ENCODE peak calls at places on chromosome 21, in five cellular contexts. E, D, X, L and G are unnamed samples.

GRCh38 chr21:26961704-26962103 is 5.2 kb downstream of the ADAMTS5 start:
- DNase-seq in E (no peak), D (no peak), X (no peak), L (peak; percentile 23), G (no peak)

GRCh38 chr21:32946654-32947053 is 79.1 kb upstream of the OLIG2 start:
- DNase-seq in E (no peak), D (no peak), X (no peak), L (no peak), G (no peak)

GRCh38 chr21:33655591-33656221 is 13.4 kb downstream of the ITSN1 start:
- DNase-seq in E (no peak), D (no peak), X (no peak), L (no peak), G (no peak)

GRCh38 chr21:35840197-35840799 is 220.0 kb downstream of the SETD4 start:
- DNase-seq in E (peak; percentile 84), D (peak; percentile 57), X (peak; percentile 56), L (peak; percentile 26), G (peak; percentile 30)

GRCh38 chr21:38491536-38491935 is 6.7 kb downstream of the ERG start:
- DNase-seq in E (no peak), D (no peak), X (no peak), L (no peak), G (no peak)

GRCh38 chr21:15592271-15592860 is 137.4 kb upstream of the USP25 start:
- DNase-seq in E (no peak), D (peak; percentile 36), X (peak; percentile 16), L (no peak), G (peak; percentile 34)

GRCh38 chr21:37647781-37648180 is 268.5 kb downstream of the KCNJ6 start:
- DNase-seq in E (no peak), D (no peak), X (no peak), L (no peak), G (no peak)

GRCh38 chr21:31108969-31109368 is 70.7 kb upstream of the KRTAP19-8 start:
- DNase-seq in E (no peak), D (no peak), X (no peak), L (no peak), G (no peak)

GRCh38 chr21:37496972-37497371 is 130.4 kb downstream of the DYRK1A start:
- DNase-seq in E (no peak), D (no peak), X (no peak), L (no peak), G (no peak)

GRCh38 chr21:31459457-31459856 is 115.4 kb upstream of the TIAM1 start:
- DNase-seq in E (no peak), D (no peak), X (no peak), L (no peak), G (no peak)

GRCh38 chr21:37272897-37273296 is 5.8 kb upstream of the VPS26C start:
- DNase-seq in E (no peak), D (no peak), X (no peak), L (no peak), G (no peak)

GRCh38 chr21:25385912-25386474 is 221.3 kb downstream of the MRPL39 start:
- DNase-seq in E (no peak), D (peak; percentile 58), X (no peak), L (no peak), G (peak; percentile 14)

GRCh38 chr21:14991957-14992356 is 72.8 kb downstream of the NRIP1 start:
- DNase-seq in E (no peak), D (no peak), X (no peak), L (no peak), G (no peak)

GRCh38 chr21:32463367-32463766 is 50.9 kb downstream of the EVA1C start:
- DNase-seq in E (no peak), D (no peak), X (no peak), L (peak; percentile 47), G (no peak)

GRCh38 chr21:33998402-33998801 is 75.0 kb upstream of the MRPS6 start:
- DNase-seq in E (no peak), D (no peak), X (no peak), L (no peak), G (peak; percentile 45)

GRCh38 chr21:38561613-38562012 is 63.3 kb upstream of the ERG start:
- DNase-seq in E (no peak), D (no peak), X (no peak), L (no peak), G (no peak)

GRCh38 chr21:45997205-45997494 is 15.6 kb downstream of the COL6A1 start:
- DNase-seq in E (no peak), D (no peak), X (peak; percentile 9), L (no peak), G (no peak)

GRCh38 chr21:29196664-29197052 is 66.2 kb downstream of the MAP3K7CL start:
- DNase-seq in E (no peak), D (no peak), X (no peak), L (no peak), G (no peak)

GRCh38 chr21:46194374-46195334 is 10.4 kb upstream of the SPATC1L start:
- DNase-seq in E (peak; percentile 29), D (no peak), X (no peak), L (peak; percentile 11), G (no peak)

GRCh38 chr21:36945496-36946138 is 20.9 kb downstream of the HLCS start:
- DNase-seq in E (no peak), D (no peak), X (no peak), L (no peak), G (no peak)

GRCh38 chr21:29295066-29295650 is 3.6 kb upstream of the BACH1 start:
- DNase-seq in E (no peak), D (no peak), X (no peak), L (no peak), G (peak; percentile 80)

GRCh38 chr21:15090390-15090789 is 25.6 kb upstream of the NRIP1 start:
- DNase-seq in E (no peak), D (no peak), X (no peak), L (no peak), G (no peak)

GRCh38 chr21:16592399-16592798 is 862.6 kb downstream of the USP25 start:
- DNase-seq in E (no peak), D (no peak), X (no peak), L (no peak), G (no peak)

GRCh38 chr21:33546076-33546475 is 3.2 kb downstream of the SON start:
- DNase-seq in E (no peak), D (no peak), X (no peak), L (no peak), G (no peak)

GRCh38 chr21:33169360-33169759 is 60.4 kb upstream of the IFNAR2 start:
- DNase-seq in E (no peak), D (no peak), X (no peak), L (no peak), G (no peak)

GRCh38 chr21:26124896-26125295 is 45.7 kb downstream of the APP start:
- DNase-seq in E (no peak), D (no peak), X (no peak), L (no peak), G (no peak)

GRCh38 chr21:14453964-14454641 is 71.2 kb upstream of the HSPA13 start:
- DNase-seq in E (no peak), D (no peak), X (no peak), L (no peak), G (no peak)

GRCh38 chr21:42395910-42396625 is at the start of gene TMPRSS3:
- DNase-seq in E (no peak), D (no peak), X (no peak), L (no peak), G (no peak)

GRCh38 chr21:42397291-42398129 is 1.7 kb upstream of the TMPRSS3 start:
- DNase-seq in E (no peak), D (no peak), X (no peak), L (no peak), G (no peak)

GRCh38 chr21:42400525-42400924 is 3.2 kb upstream of the UBASH3A start:
- DNase-seq in E (no peak), D (no peak), X (no peak), L (no peak), G (no peak)

GRCh38 chr21:42398130-42398394 is 2.2 kb upstream of the TMPRSS3 start:
- DNase-seq in E (no peak), D (no peak), X (no peak), L (no peak), G (peak; percentile 29)

GRCh38 chr21:42398414-42399030 is 2.7 kb upstream of the TMPRSS3 start:
- DNase-seq in E (no peak), D (no peak), X (no peak), L (no peak), G (no peak)
- H3K27ac ChIP-seq in E (peak overlapping the region; percentile 14), D (no peak overlapping the region), X (no peak overlapping the region), L (no peak overlapping the region), G (peak overlapping the region; percentile 46)

GRCh38 chr21:9758888-9759287 is 762.5 kb upstream of the TPTE start:
- DNase-seq in E (no peak), D (no peak), X (peak; percentile 18), L (no peak), G (no peak)
- H3K9me3 ChIP-seq in E (no peaks in the 10 kb centered on the region), D (peaks cover 38% of the 10 kb centered on the region), X (no peaks in the 10 kb centered on the region), L (no peaks in the 10 kb centered on the region), G (peaks cover 5% of the 10 kb centered on the region)

GRCh38 chr21:42153046-42153685 is 65.8 kb upstream of the ABCG1 start:
- DNase-seq in E (peak; percentile 43), D (no peak), X (no peak), L (no peak), G (no peak)

GRCh38 chr21:42154237-42155044 is 64.5 kb upstream of the ABCG1 start:
- DNase-seq in E (peak; percentile 28), D (no peak), X (no peak), L (no peak), G (no peak)

GRCh38 chr21:42151148-42152074 is 67.5 kb upstream of the ABCG1 start:
- DNase-seq in E (peak; percentile 37), D (no peak), X (no peak), L (no peak), G (no peak)

GRCh38 chr21:42155045-42155855 is 63.7 kb upstream of the ABCG1 start:
- DNase-seq in E (peak; percentile 27), D (no peak), X (no peak), L (no peak), G (no peak)

DNA sequence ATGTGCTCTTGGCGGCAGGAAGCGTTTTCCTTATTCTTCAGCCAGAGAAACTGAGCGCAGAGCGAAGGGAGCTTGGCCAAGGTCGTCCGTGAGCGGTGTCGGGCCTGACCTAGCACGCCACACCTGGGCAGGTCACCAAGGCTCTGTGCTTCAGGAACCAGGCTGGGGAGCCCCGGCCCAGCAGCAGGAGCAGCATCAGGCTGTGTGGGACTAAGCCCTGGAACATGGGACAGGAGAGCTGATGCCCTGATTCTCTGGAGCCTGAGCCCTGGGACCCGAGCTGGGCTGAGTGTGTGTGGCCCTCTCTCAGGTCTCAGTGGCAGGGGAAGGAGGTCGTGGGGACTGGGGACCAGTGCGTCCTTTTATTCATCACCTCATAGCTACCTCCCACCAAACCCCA is 65.2 kb upstream of the ABCG1 start:
- DNase-seq in E (peak; percentile 35), D (no peak), X (no peak), L (no peak), G (no peak)
- H3K27ac ChIP-seq in E (no peak overlapping the region), D (no peak overlapping the region), X (no peak overlapping the region), L (no peak overlapping the region), G (no peak overlapping the region)

GRCh38 chr21:44653123-44653522 is 1.3 kb downstream of the KRTAP12-4 start:
- DNase-seq in E (no peak), D (no peak), X (no peak), L (no peak), G (no peak)

GRCh38 chr21:44653656-44654575 is 543 bp downstream of the KRTAP12-4 start:
- DNase-seq in E (peak; percentile 69), D (no peak), X (no peak), L (no peak), G (peak; percentile 37)

GRCh38 chr21:44657635-44658183 is at the start of gene KRTAP12-3:
- DNase-seq in E (peak; percentile 61), D (no peak), X (no peak), L (no peak), G (peak; percentile 39)

GRCh38 chr21:44656868-44657267 is 864 bp upstream of the KRTAP12-3 start:
- DNase-seq in E (no peak), D (no peak), X (no peak), L (no peak), G (no peak)

GRCh38 chr21:44654576-44654950 is at the start of gene KRTAP12-4:
- DNase-seq in E (no peak), D (no peak), X (no peak), L (no peak), G (no peak)
- H3K9me3 ChIP-seq in E (no peaks in the 10 kb centered on the region), D (peaks cover 6% of the 10 kb centered on the region), X (no peaks in the 10 kb centered on the region), L (no peaks in the 10 kb centered on the region), G (peaks cover 22% of the 10 kb centered on the region)